ENCODE peak calls at places on chromosome 16, in nine cellular contexts. W, V, M, U, G, Y, R, B and J are unnamed samples.

GRCh38 chr16:84183911-84184310 is 2.9 kb downstream of the TAF1C start:
- DNase-seq in M (no peak), R (no peak), G (no peak), B (peak; percentile 65), U (no peak), W (no peak), V (no peak), Y (peak; percentile 66), J (no peak)

GRCh38 chr16:17026600-17027242 is 444.0 kb downstream of the XYLT1 start:
- DNase-seq in V (no peak), G (no peak), Y (no peak), M (peak; percentile 84), W (no peak), B (no peak), U (peak; percentile 61), R (no peak), J (peak; percentile 42)

GRCh38 chr16:23505180-23505665 is 5.1 kb downstream of the GGA2 start:
- DNase-seq in W (no peak), G (peak; percentile 31), B (no peak), V (no peak), U (no peak), M (no peak), R (no peak), Y (no peak), J (no peak)

GRCh38 chr16:29815032-29815721 is 775 bp upstream of the PAGR1 start:
- DNase-seq in R (no peak), W (no peak), M (no peak), U (no peak), B (peak; percentile 50), Y (peak; percentile 83), G (peak; percentile 50), V (no peak), J (no peak)

GRCh38 chr16:14334366-14335105 is 263.4 kb downstream of the MRTFB start:
- DNase-seq in V (no peak), R (no peak), M (no peak), W (no peak), G (no peak), Y (no peak), U (no peak), B (no peak), J (no peak)

GRCh38 chr16:86296263-86296662 is 214.1 kb upstream of the FOXF1 start:
- DNase-seq in V (no peak), G (no peak), R (no peak), B (no peak), Y (no peak), U (no peak), M (no peak), W (no peak), J (no peak)

GRCh38 chr16:68470461-68471150 is 22.3 kb upstream of the SMPD3 start:
- DNase-seq in B (no peak), R (no peak), Y (no peak), M (peak; percentile 85), V (no peak), G (no peak), U (peak; percentile 79), W (no peak), J (peak; percentile 75)

GRCh38 chr16:27839419-27839818 is 224.1 kb downstream of the GSG1L start:
- DNase-seq in M (no peak), G (no peak), U (no peak), Y (no peak), V (no peak), R (no peak), B (no peak), W (no peak), J (no peak)

GRCh38 chr16:1276580-1276878 is 20.7 kb downstream of the TPSD1 start:
- DNase-seq in M (no peak), R (no peak), G (no peak), B (no peak), V (no peak), W (no peak), Y (no peak), U (no peak), J (no peak)

GRCh38 chr16:56202036-56202435 is 10.7 kb downstream of the GNAO1 start:
- DNase-seq in G (peak; percentile 25), M (no peak), Y (no peak), B (no peak), V (no peak), R (no peak), W (no peak), U (no peak), J (no peak)

GRCh38 chr16:83393196-83393981 is 414.4 kb upstream of the HSBP1 start:
- DNase-seq in V (no peak), M (no peak), Y (peak; percentile 84), R (no peak), B (no peak), W (no peak), G (peak; percentile 4), U (no peak), J (no peak)

GRCh38 chr16:78432451-78432850 is 333.0 kb downstream of the WWOX start:
- DNase-seq in R (no peak), B (no peak), V (no peak), U (peak; percentile 3), G (no peak), W (no peak), M (no peak), Y (no peak), J (no peak)

GRCh38 chr16:9050102-9050830 is 41.2 kb upstream of the HAPSTR1 start:
- DNase-seq in G (peak; percentile 23), R (no peak), Y (no peak), V (no peak), U (peak; percentile 24), W (no peak), M (no peak), B (peak; percentile 12), J (no peak)

GRCh38 chr16:69859105-69859969 is 91.8 kb upstream of the CLEC18A start:
- DNase-seq in W (no peak), M (no peak), U (no peak), B (no peak), G (peak; percentile 66), R (no peak), Y (no peak), V (no peak), J (peak; percentile 31)

GRCh38 chr16:50326835-50327465 is 41.8 kb downstream of the BRD7 start:
- DNase-seq in M (peak; percentile 79), U (no peak), Y (no peak), R (no peak), V (no peak), G (peak; percentile 24), W (peak; percentile 39), B (peak; percentile 38), J (peak; percentile 34)

GRCh38 chr16:396605-397004 is 394 bp upstream of the NME4 start:
- DNase-seq in W (no peak), Y (no peak), U (no peak), V (no peak), G (peak; percentile 77), B (peak; percentile 68), R (no peak), M (peak; percentile 63), J (peak; percentile 67)

GRCh38 chr16:3656491-3657468 is 2.3 kb downstream of the DNASE1 start:
- DNase-seq in U (no peak), W (no peak), Y (no peak), V (no peak), M (no peak), G (no peak), R (no peak), B (no peak), J (no peak)

GRCh38 chr16:1732071-1732470 is 26.1 kb downstream of the MAPK8IP3 start:
- DNase-seq in R (no peak), M (no peak), G (no peak), W (no peak), U (no peak), V (no peak), Y (no peak), B (no peak), J (no peak)

GRCh38 chr16:67207857-67208524 is 9.1 kb downstream of the ELMO3 start:
- DNase-seq in G (no peak), U (no peak), B (peak; percentile 46), W (no peak), M (no peak), R (no peak), V (no peak), Y (no peak), J (no peak)

GRCh38 chr16:55663770-55664677 is 8.2 kb downstream of the SLC6A2 start:
- DNase-seq in V (no peak), W (no peak), M (no peak), R (no peak), B (no peak), Y (no peak), U (no peak), G (no peak), J (no peak)

GRCh38 chr16:80899804-80900592 is 95.6 kb upstream of the CDYL2 start:
- DNase-seq in W (no peak), V (no peak), U (no peak), M (no peak), R (peak; percentile 64), G (peak; percentile 24), B (peak; percentile 42), Y (peak; percentile 96), J (no peak)
- TF ChIP-seq CTCF in W (no peak), V (no peak), U (no peak), M (no peak), R (peak; percentile 12), G (no peak), B (no peak), Y (no peak), J (no peak)

GRCh38 chr16:48862087-48862532 is 252.1 kb upstream of the N4BP1 start:
- DNase-seq in R (peak; percentile 32), W (no peak), V (no peak), B (no peak), G (no peak), M (no peak), Y (no peak), U (no peak), J (no peak)
- TF ChIP-seq CTCF in R (peak; percentile 18), W (no peak), V (peak; percentile 18), B (no peak), G (peak; percentile 11), M (no peak), Y (no peak), U (peak; percentile 42), J (peak; percentile 27)

DNA sequence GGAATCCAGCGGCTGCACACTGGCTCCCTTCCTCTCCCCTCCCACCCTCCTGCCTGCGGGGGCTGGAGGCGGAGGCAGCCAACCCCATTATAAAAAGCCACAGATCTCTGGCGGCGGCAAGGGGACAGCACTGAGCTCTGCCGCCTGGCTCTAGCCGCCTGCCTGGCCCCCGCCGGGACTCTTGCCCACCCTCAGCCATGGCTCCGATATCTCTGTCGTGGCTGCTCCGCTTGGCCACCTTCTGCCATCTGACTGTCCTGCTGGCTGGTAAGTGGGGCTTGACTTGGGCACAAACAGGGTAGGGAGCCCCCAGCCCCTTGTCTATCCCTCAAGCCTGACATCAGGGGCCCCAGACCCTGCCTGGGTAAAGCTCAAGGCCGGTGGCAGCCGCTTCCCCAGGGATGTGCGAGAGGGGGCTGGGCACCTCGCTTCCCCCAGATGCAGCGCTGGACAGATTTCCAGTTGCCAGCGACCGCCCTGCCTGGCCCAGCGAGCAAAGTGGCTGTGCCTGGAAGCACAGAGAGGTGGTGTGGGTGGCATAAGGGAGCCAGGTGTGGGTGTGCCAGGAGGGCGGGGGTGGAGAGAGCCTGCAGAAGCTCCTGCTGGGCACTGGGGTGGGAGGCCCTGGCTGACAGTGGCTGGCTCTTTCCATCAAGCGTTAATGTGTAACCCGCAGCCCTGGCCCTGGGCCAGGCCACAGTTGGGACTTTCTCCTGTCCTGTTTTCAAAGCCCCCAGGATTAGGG is at the start of gene CX3CL1:
- DNase-seq in Y (no peak), B (peak; percentile 90), U (no peak), R (no peak), G (peak; percentile 61), W (no peak), M (no peak), V (peak; percentile 71), J (no peak)
- TF ChIP-seq CTCF in Y (peak; percentile 17), B (peak; percentile 47), U (no peak), R (no peak), G (no peak), W (no peak), M (no peak), V (no peak), J (no peak)

GRCh38 chr16:54446639-54447038 is 160.1 kb upstream of the IRX3 start:
- DNase-seq in W (no peak), B (peak; percentile 63), V (no peak), M (no peak), R (peak; percentile 83), U (no peak), Y (peak; percentile 77), G (peak; percentile 92), J (no peak)
- TF ChIP-seq CTCF in W (no peak), B (no peak), V (no peak), M (no peak), R (no peak), U (no peak), Y (no peak), G (no peak), J (no peak)